ENCODE peak calls at places on chromosomes 3 and 15, in five cellular contexts. Z is hepatocyte, T is GM20000, W is GM13977, H is MCF 10A. O is an unnamed sample.

GRCh38 chr3:147400111-147400510 is 6.2 kb downstream of the ZIC4 start:
- DNase-seq in Z (no peak), T (no peak), W (no peak), H (no peak), O (no peak)

GRCh38 chr3:18295171-18295920 is 129.8 kb downstream of the SATB1 start:
- DNase-seq in Z (peak), T (peak), W (peak), H (peak), O (peak)

GRCh38 chr3:22729981-22730380 is 473.1 kb upstream of the UBE2E2 start:
- DNase-seq in Z (peak), T (no peak), W (no peak), H (peak), O (no peak)

GRCh38 chr3:176767385-176767784 is 429.9 kb downstream of the TBL1XR1 start:
- DNase-seq in Z (no peak), T (no peak), W (no peak), H (peak), O (no peak)

GRCh38 chr15:80317389-80318169 is 65.6 kb upstream of the CTXND1 start:
- DNase-seq in Z (peak), T (no peak), W (no peak), H (peak), O (no peak)

GRCh38 chr15:81929557-81929956 is 116.3 kb downstream of the MEX3B start:
- DNase-seq in Z (no peak), T (no peak), W (no peak), H (no peak), O (no peak)

GRCh38 chr3:155093261-155093660 is 13.1 kb downstream of the MME start:
- DNase-seq in Z (no peak), T (no peak), W (no peak), H (no peak), O (no peak)

GRCh38 chr15:61841461-61841860 is 218.8 kb downstream of the VPS13C start:
- DNase-seq in Z (no peak), T (no peak), W (no peak), H (no peak), O (no peak)

GRCh38 chr3:98545940-98546339 is 14.2 kb downstream of the GPR15 start:
- DNase-seq in Z (no peak), T (no peak), W (no peak), H (no peak), O (peak)

GRCh38 chr15:43955140-43955539 is 128.3 kb downstream of the WDR76 start:
- DNase-seq in Z (no peak), T (no peak), W (no peak), H (no peak), O (no peak)

GRCh38 chr3:69856965-69857364 is 117.7 kb downstream of the MITF start:
- DNase-seq in Z (no peak), T (no peak), W (no peak), H (no peak), O (no peak)

GRCh38 chr3:14475601-14476000 is 64.5 kb downstream of the GRIP2 start:
- DNase-seq in Z (no peak), T (no peak), W (no peak), H (no peak), O (no peak)

GRCh38 chr3:71018794-71019193 is 564.7 kb downstream of the FOXP1 start:
- DNase-seq in Z (no peak), T (no peak), W (no peak), H (no peak), O (no peak)

GRCh38 chr15:25176991-25177954 is 222.5 kb downstream of the SNRPN start:
- DNase-seq in Z (peak), T (no peak), W (peak), H (no peak), O (no peak)

GRCh38 chr3:120450261-120450913 is 405 bp downstream of the FSTL1 start:
- DNase-seq in Z (peak), T (peak), W (peak), H (peak), O (peak)

GRCh38 chr3:69161587-69162196 is 39.3 kb upstream of the LMOD3 start:
- DNase-seq in Z (peak), T (peak), W (peak), H (peak), O (peak)

GRCh38 chr3:134423153-134423552 is 48.9 kb upstream of the AMOTL2 start:
- DNase-seq in Z (no peak), T (no peak), W (no peak), H (peak), O (no peak)

GRCh38 chr3:9026320-9027040 is 63.2 kb upstream of the RAD18 start:
- DNase-seq in Z (no peak), T (no peak), W (no peak), H (no peak), O (no peak)

GRCh38 chr3:156353535-156353934 is 201.4 kb downstream of the SSR3 start:
- DNase-seq in Z (no peak), T (no peak), W (no peak), H (no peak), O (no peak)

GRCh38 chr15:48647963-48648362 is 2.5 kb upstream of the FBN1 start:
- DNase-seq in Z (no peak), T (peak), W (peak), H (peak), O (no peak)
- TF ChIP-seq CTCF in Z (peak), T (no peak), W (no peak), H (no peak), O (no peak)

GRCh38 chr3:160564949-160565441 is 376 bp downstream of the KPNA4 start:
- DNase-seq in Z (peak), T (peak), W (peak), H (peak), O (peak)

GRCh38 chr3:160562952-160563351 is 2.4 kb downstream of the KPNA4 start:
- DNase-seq in Z (no peak), T (no peak), W (no peak), H (no peak), O (no peak)

GRCh38 chr3:160566499-160566898 is 1.1 kb upstream of the KPNA4 start:
- DNase-seq in Z (no peak), T (no peak), W (no peak), H (no peak), O (no peak)

GRCh38 chr3:160565442-160566403 is at the start of gene KPNA4:
- DNase-seq in Z (peak), T (peak), W (peak), H (peak), O (peak)

DNA sequence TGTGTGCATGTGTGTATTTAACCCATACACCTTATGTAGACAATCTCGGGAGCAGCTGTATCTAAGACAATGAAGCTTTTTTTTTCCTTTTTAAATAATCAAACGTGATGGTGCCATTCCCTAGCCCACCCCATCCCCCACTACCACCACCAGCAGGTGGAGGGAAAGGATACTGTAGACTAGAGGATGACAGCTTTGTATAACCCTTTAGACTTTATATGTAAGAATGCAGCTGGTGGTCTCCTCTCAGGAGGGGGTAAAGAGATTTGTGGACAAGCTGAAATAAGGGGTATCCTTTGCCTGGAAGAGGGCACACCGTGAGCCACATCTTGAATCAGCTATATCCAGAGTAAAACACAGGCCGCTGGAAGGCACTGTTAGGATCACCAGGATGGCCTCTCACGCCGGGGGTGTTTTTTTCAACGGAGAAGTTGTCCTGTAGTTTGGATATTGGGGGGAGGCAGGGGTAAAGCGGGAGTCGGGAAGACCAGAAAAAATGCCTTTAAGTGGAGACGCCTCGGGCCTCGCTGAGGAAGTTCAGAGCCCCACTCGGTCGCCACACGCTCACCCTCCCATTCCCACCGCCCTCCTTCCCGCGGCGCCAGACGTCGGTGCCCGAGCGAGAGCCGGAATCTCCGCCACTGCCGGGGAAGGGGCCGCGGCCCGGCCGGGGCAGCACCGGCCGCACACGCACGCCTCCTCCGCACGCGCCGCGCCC is 1.0 kb downstream of the KPNA4 start:
- DNase-seq in Z (peak), T (no peak), W (peak), H (peak), O (no peak)
- TF ChIP-seq CTCF in Z (no peak), T (no peak), W (no peak), H (no peak), O (no peak)

DNA sequence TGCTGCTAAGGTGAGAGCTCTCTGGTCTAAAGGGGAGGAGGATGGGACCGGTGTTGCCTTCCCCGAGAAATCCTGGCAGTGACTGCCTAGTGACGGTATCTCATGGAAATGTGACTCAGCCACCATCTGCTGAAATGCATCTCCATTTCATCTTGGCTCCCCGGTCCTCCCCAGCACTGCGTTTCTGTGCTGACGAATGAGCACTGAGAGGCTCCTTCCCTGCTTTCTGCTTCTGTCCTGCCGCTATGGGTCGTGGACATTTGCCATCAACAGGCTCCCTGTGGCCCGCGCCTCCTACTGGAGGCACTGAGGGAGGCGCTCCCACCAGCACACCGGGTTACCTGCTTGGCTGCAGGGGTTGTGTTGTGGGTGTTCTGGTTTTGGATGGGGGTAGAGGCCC is 13.5 kb upstream of the SEC13 start:
- DNase-seq in Z (no peak), T (no peak), W (no peak), H (no peak), O (no peak)
- TF ChIP-seq CTCF in Z (no peak), T (no peak), W (no peak), H (no peak), O (no peak)

GRCh38 chr3:129540776-129541516 is 2.0 kb upstream of the H1-8 start:
- DNase-seq in Z (no peak), T (no peak), W (no peak), H (no peak), O (no peak)

GRCh38 chr3:129547241-129547640 is 4.3 kb downstream of the H1-8 start:
- DNase-seq in Z (no peak), T (no peak), W (no peak), H (no peak), O (no peak)

GRCh38 chr3:129543156-129543790 is at the start of gene H1-8:
- DNase-seq in Z (no peak), T (no peak), W (no peak), H (no peak), O (no peak)

GRCh38 chr3:129542747-129543146 is 228 bp upstream of the H1-8 start:
- DNase-seq in Z (no peak), T (no peak), W (no peak), H (no peak), O (no peak)

DNA sequence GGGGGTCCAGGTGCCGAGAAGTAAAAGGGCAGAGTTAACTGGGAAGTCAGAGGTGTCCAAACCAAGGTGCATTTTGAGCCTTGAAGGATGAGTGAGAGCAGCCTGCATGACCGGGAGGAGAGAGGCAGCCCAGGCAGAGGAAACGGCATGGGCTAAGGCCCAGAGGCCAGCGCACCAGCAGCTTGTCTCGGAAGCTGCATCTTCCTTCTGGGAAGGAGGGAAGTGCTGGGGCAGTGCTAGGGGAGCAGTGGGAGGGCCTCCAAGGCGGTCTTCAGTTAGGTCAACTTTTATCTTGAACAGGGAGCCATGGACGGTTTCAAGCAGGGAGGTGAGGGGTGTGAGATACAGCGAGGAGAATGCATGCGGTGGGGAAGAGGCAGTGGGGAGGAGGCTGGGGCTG is 1.0 kb downstream of the H1-8 start:
- DNase-seq in Z (no peak), T (no peak), W (no peak), H (no peak), O (no peak)
- TF ChIP-seq CTCF in Z (no peak), T (no peak), W (no peak), H (no peak), O (no peak)

GRCh38 chr15:88918738-88919137 is 5.6 kb upstream of the MFGE8 start:
- DNase-seq in Z (peak), T (peak), W (no peak), H (peak), O (no peak)
- TF ChIP-seq CTCF in Z (no peak), T (no peak), W (no peak), H (no peak), O (no peak)

DNA sequence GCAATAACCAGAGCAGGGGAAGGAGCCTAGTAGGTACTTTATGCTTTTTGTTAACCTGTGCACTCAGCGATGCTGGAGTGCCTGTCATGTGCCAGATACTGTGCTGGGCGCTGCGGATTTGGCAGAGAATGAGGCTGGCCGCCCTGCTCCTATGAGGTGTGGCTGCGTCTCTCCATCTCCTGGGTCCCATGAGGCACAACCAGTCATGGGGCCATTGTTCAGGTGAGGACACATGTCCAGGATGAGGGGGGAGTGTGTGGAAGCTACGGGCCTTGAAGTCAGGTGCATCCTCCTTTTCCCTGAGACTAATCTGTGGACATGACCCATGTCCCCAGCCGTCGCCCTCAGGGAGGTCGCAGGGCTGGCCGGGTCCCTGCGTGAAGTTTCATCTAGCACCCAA is 963 bp upstream of the TXNRD3 start:
- DNase-seq in Z (no peak), T (no peak), W (no peak), H (no peak), O (no peak)
- TF ChIP-seq CTCF in Z (no peak), T (no peak), W (no peak), H (no peak), O (no peak)